ENCODE peak calls at places on chromosomes 1 and 21, in ten cellular contexts. A is BJ; D is ovary; Z is heart left ventricle; V is sigmoid colon; B is retinal pigment epithelial cell; L is left ventricle myocardium inferior; F is fibroblast of villous mesenchyme; J is CD8-positive, alpha-beta T cell; G is cardiac fibroblast. S is an unnamed sample.

GRCh38 chr1:9643351-9644256 is 7.9 kb upstream of the PIK3CD start:
- DNase-seq in A (no peak), D (no peak), Z (no peak), V (no peak), B (no peak), L (no peak), F (no peak), J (no peak), G (no peak), S (no peak)

GRCh38 chr1:87644500-87645245 is 316.0 kb downstream of the LMO4 start:
- DNase-seq in A (peak), D (no peak), Z (no peak), V (no peak), B (peak), L (no peak), F (peak), J (no peak), G (peak), S (peak)

GRCh38 chr21:45153358-45154318 is 79.3 kb downstream of the ADARB1 start:
- DNase-seq in A (peak), D (no peak), Z (no peak), V (peak), B (no peak), L (no peak), F (no peak), J (no peak), G (peak), S (no peak)

GRCh38 chr1:116478621-116479020 is 92.2 kb downstream of the CD58 start:
- DNase-seq in A (no peak), D (no peak), Z (no peak), V (no peak), B (no peak), L (no peak), F (no peak), J (no peak), G (no peak), S (no peak)

GRCh38 chr1:117176579-117176978 is 34.1 kb downstream of the VTCN1 start:
- DNase-seq in A (no peak), D (no peak), Z (no peak), V (no peak), B (peak), L (no peak), F (no peak), J (no peak), G (no peak), S (no peak)

GRCh38 chr1:220775238-220775853 is 11.4 kb upstream of the MTARC1 start:
- DNase-seq in A (no peak), D (no peak), Z (peak), V (no peak), B (no peak), L (no peak), F (peak), J (no peak), G (peak), S (peak)

GRCh38 chr1:198756470-198756869 is 117.6 kb downstream of the PTPRC start:
- DNase-seq in A (no peak), D (no peak), Z (no peak), V (no peak), B (no peak), L (no peak), F (no peak), J (no peak), G (peak), S (peak)

GRCh38 chr1:91608876-91609275 is 108.2 kb downstream of the CDC7 start:
- DNase-seq in A (no peak), D (no peak), Z (no peak), V (no peak), B (no peak), L (no peak), F (peak), J (no peak), G (peak), S (peak)

GRCh38 chr1:10471411-10472219 is 714 bp downstream of the DFFA start:
- DNase-seq in A (no peak), D (no peak), Z (no peak), V (no peak), B (peak), L (no peak), F (peak), J (no peak), G (no peak), S (peak)

GRCh38 chr1:112513112-112513870 is 4.5 kb downstream of the WNT2B start:
- DNase-seq in A (no peak), D (no peak), Z (no peak), V (no peak), B (no peak), L (no peak), F (peak), J (no peak), G (peak), S (peak)

DNA sequence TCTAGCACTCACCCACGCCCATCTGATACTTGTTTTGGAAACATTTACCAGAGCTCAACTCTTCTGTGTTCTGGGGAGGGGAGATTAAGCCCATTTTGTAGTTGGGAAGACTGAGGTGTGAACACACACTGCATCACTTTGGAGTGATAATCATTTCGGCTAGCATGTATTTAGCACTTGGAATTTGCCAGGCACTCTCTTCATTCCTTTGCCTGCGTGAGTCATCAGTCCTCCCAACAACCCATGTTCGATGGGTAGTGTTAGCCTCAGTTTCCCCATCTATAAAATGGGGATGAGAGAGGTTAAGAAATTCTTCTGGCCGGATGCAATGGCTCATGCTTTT is 182.8 kb upstream of the TMEM51 start:
- DNase-seq in A (no peak), D (no peak), Z (no peak), V (no peak), B (no peak), L (no peak), F (no peak), J (no peak), G (no peak), S (peak)
- H3K4me3 ChIP-seq in A (no peak), D (no peak), Z (no peak), V (no peak), B (no peak), L (no peak), F (no peak), J (no peak), G (no peak), S (no peak)

DNA sequence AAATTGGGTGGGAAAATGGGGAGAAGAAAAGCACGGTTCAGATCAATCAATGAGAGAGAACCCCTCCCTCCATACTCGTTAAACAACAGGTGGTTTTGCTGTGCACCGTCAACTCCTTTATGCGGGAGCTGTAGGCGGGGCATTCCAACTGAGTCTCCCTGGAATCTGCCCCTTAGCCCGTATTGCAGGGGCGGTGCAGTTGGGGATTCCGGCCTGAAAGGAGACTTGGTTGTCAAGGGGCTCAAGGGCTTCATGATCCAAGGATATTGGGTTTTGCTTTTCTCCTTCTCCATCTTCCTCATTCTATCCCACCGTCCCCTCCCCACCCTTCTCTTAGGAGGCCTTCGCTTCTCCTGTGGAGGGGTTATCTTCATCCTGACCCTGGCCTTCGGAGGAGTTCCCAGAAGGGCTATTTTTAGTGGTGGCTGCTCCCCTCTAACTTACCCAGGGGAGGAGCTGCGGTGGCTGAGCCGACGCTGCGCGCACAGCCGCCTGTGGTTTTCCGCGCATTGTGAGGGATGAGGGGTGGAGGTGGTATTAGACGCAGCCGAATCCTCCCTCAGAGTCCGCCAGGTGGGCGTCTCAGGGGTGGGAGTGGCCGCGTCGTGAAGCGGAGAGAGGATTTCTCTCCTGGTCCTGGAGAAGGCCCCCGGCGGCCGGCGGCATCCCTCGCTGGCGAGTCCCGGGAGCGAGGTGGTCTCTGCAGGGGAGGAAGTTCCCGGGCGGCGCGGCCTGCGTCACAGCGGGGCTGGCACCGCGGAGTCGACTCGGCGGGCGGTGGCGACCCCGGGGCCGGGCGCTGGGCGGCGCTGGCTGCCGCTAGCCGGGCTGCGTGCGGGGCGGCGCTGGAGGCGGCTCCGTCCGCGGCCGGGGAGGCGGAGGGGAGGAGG is 462 bp upstream of the LRRC8C start:
- DNase-seq in A (no peak), D (peak), Z (peak), V (peak), B (no peak), L (peak), F (peak), J (peak), G (peak), S (peak)
- TF ChIP-seq CTCF in A (no peak), D (peak), Z (no peak), V (no peak), B (peak), L (peak), F (no peak), J (peak), G (no peak), S (no peak)

GRCh38 chr1:40921522-40921921 is 58.0 kb upstream of the CTPS1 start:
- DNase-seq in A (no peak), D (no peak), Z (no peak), V (no peak), B (no peak), L (no peak), F (no peak), J (no peak), G (no peak), S (no peak)
- H3K4me3 ChIP-seq in A (no peak), D (no peak), Z (no peak), V (no peak), B (no peak), L (no peak), F (no peak), J (no peak), G (no peak), S (no peak)

DNA sequence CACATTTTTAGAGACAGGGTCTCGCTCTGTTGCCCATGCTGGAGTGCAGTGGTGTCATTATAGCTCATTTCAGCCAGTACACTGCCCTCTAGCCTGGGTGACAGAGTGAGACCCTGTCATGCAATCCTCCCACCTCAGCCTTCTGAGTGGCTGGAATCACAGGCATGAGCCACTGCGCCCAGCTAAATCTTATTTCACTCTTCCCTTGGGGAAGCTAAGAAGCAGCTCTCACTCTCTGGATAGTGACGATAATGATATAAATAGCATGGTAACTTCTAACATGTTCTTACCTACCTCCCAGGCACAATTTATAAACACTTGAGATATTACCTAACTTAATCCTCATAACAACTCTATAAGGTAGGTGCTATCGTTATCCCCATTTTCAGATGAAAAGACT is 24.9 kb downstream of the IQGAP3 start:
- DNase-seq in A (no peak), D (no peak), Z (no peak), V (peak), B (no peak), L (no peak), F (no peak), J (no peak), G (no peak), S (no peak)
- TF ChIP-seq CTCF in A (no peak), D (no peak), Z (no peak), V (no peak), B (no peak), L (no peak), F (no peak), J (no peak), G (no peak), S (no peak)

DNA sequence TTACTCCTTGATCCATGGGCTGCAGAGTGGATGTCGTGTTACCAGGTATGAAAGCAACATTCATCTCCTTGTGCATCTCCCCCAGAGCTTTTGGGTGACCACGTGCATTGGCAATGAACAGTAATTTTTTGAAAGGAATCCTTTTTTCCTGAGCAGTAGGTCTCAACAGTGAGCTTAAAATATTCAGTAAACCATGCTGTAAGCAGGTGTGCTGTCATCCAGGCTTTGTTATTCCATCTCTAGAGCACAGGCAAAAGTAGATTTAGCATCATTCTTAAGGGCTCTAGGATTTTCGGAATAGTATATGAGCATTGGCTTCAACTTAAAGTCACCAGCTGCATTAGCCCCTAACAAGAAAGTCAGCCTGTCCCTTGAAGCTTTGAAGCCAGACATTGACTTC is 27.3 kb downstream of the AGPAT3 start:
- DNase-seq in A (no peak), D (no peak), Z (no peak), V (no peak), B (no peak), L (no peak), F (no peak), J (no peak), G (no peak), S (no peak)
- H3K4me3 ChIP-seq in A (no peak), D (no peak), Z (no peak), V (no peak), B (no peak), L (no peak), F (no peak), J (no peak), G (no peak), S (no peak)

GRCh38 chr1:222814536-222815366 is at the start of gene DISP1:
- DNase-seq in A (no peak), D (peak), Z (peak), V (peak), B (no peak), L (peak), F (peak), J (peak), G (peak), S (peak)
- TF ChIP-seq CTCF in A (no peak), D (no peak), Z (no peak), V (peak), B (no peak), L (peak), F (no peak), J (no peak), G (no peak), S (no peak)

DNA sequence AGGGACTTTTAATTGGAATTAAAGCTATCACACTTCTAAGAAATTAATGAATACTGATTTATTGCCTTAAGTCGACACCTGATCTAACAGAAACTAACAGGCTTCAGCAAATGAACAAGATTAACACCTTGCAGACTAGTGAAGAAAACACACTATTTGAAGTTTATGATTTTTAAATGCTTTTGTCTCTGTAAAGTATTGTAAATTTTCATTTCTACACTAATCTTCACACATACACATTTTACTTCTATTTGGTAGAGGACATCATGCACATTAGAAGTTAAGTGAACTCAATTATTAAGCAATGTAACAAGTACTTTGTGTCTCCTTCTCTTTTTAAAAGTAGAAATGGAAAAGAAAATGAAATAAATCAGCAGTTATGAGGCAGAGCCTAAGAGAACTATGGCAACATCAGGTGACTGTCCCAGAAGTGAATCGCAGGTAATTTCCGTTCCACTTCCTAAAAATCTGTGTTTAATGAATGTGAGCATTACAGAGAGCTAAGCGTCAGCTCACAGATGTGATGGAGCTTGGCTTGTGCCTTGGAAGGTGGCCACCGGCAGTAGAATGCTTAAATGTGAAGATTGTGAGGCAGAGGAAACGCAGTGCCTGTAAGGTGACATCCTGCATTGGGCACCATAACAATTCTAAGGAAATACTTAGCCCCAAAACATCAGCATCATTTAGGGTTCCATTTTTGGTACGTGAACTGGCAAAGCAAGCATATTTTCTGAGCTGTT is 1.2 kb downstream of the PRMT2 start:
- DNase-seq in A (no peak), D (no peak), Z (no peak), V (no peak), B (no peak), L (no peak), F (no peak), J (no peak), G (no peak), S (no peak)
- H3K4me3 ChIP-seq in A (peak), D (no peak), Z (peak), V (peak), B (peak), L (peak), F (peak), J (peak), G (peak), S (peak)

GRCh38 chr1:34925730-34926129 is 3.7 kb downstream of the DLGAP3 start:
- DNase-seq in A (no peak), D (no peak), Z (no peak), V (no peak), B (no peak), L (no peak), F (no peak), J (no peak), G (no peak), S (no peak)
- TF ChIP-seq CTCF in A (no peak), D (no peak), Z (no peak), V (no peak), B (no peak), L (no peak), F (no peak), J (no peak), G (no peak), S (no peak)

DNA sequence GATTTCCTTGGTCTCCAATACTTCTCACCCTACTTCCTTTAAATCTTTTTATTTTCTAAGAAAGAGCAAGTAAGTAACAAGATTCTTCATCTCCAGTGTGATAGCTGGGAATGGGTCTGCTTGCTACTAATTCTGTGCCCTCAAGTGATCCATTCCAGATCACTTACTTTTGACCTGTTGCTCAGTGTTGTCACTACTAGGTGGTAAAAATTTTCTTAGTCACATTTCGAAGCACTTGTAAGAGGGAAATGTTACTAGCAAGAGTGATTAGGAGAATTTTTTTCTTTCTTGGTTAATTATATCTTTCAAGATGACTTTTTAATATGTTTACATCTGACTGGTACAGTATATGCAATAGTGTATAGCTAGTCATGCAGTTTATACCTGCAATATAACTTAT is 2.2 kb downstream of the UBAP2L start:
- DNase-seq in A (no peak), D (no peak), Z (no peak), V (no peak), B (no peak), L (no peak), F (peak), J (no peak), G (no peak), S (no peak)
- H3K4me3 ChIP-seq in A (no peak), D (no peak), Z (no peak), V (no peak), B (peak), L (peak), F (peak), J (no peak), G (no peak), S (no peak)

GRCh38 chr1:201636065-201636464 is 97.1 kb downstream of the NAV1 start:
- DNase-seq in A (no peak), D (no peak), Z (no peak), V (no peak), B (no peak), L (no peak), F (no peak), J (no peak), G (no peak), S (no peak)
- TF ChIP-seq CTCF in A (no peak), D (no peak), Z (no peak), V (no peak), B (no peak), L (no peak), F (no peak), J (no peak), G (no peak), S (no peak)